ENCODE peak calls at places on chromosomes 4 and X, in four cellular contexts. H is body of pancreas; T is right atrium auricular region; Z is naive thymus-derived CD4-positive, alpha-beta T cell. G is an unnamed sample.

GRCh38 chr4:1992468-1993168 is 16.2 kb downstream of the NELFA start:
- DNase-seq in H (no peak), T (no peak), Z (no peak), G (no peak)

GRCh38 chr4:40910706-40911105 is 161.0 kb downstream of the NSUN7 start:
- DNase-seq in H (no peak), T (no peak), Z (no peak), G (no peak)

GRCh38 chrX:24662344-24662743 is 15.2 kb upstream of the PCYT1B start:
- DNase-seq in H (no peak), T (no peak), Z (no peak), G (no peak)

GRCh38 chr4:150219841-150220240 is 141.6 kb downstream of the DCLK2 start:
- DNase-seq in H (no peak), T (no peak), Z (no peak), G (no peak)

GRCh38 chr4:184400375-184400870 is 73.9 kb downstream of the IRF2 start:
- DNase-seq in H (no peak), T (peak; percentile 83), Z (no peak), G (no peak)

GRCh38 chr4:55670695-55671094 is 34.6 kb upstream of the NMU start:
- DNase-seq in H (no peak), T (no peak), Z (no peak), G (no peak)

GRCh38 chr4:109708435-109708834 is 5.2 kb upstream of the CASP6 start:
- DNase-seq in H (no peak), T (no peak), Z (no peak), G (no peak)

GRCh38 chrX:23797371-23798128 is 14.6 kb downstream of the SAT1 start:
- DNase-seq in H (peak; percentile 18), T (no peak), Z (no peak), G (no peak)

GRCh38 chr4:112282860-112283667 is 2.6 kb downstream of the TIFA start:
- DNase-seq in H (no peak), T (no peak), Z (no peak), G (no peak)

GRCh38 chrX:146907391-146908240 is 93.1 kb upstream of the CXorf51A start:
- DNase-seq in H (no peak), T (no peak), Z (no peak), G (no peak)

GRCh38 chr4:140711910-140712309 is 44.3 kb downstream of the TBC1D9 start:
- DNase-seq in H (no peak), T (no peak), Z (no peak), G (no peak)

GRCh38 chrX:39852496-39852895 is 245.3 kb downstream of the BCOR start:
- DNase-seq in H (no peak), T (no peak), Z (no peak), G (peak; percentile 19)

GRCh38 chr4:140152760-140153418 is 1.1 kb downstream of the MAML3 start:
- DNase-seq in H (peak; percentile 75), T (peak; percentile 79), Z (peak; percentile 51), G (no peak)

GRCh38 chr4:476501-476900 is 22.5 kb downstream of the ZNF721 start:
- DNase-seq in H (no peak), T (no peak), Z (no peak), G (no peak)

GRCh38 chr4:159129822-159130550 is 27.1 kb downstream of the RAPGEF2 start:
- DNase-seq in H (no peak), T (no peak), Z (no peak), G (no peak)

GRCh38 chr4:146439999-146440398 is 81.7 kb downstream of the SLC10A7 start:
- DNase-seq in H (no peak), T (no peak), Z (no peak), G (no peak)

GRCh38 chrX:153935326-153935851 is 552 bp upstream of the NAA10 start:
- DNase-seq in H (no peak), T (no peak), Z (no peak), G (no peak)

GRCh38 chr4:176988226-176988625 is 195.5 kb upstream of the VEGFC start:
- DNase-seq in H (no peak), T (no peak), Z (no peak), G (peak; percentile 77)

GRCh38 chr4:39928538-39928937 is 49.2 kb downstream of the PDS5A start:
- DNase-seq in H (no peak), T (no peak), Z (no peak), G (no peak)

GRCh38 chr4:5955201-5955821 is 62.4 kb upstream of the CRMP1 start:
- DNase-seq in H (peak; percentile 47), T (no peak), Z (no peak), G (no peak)

GRCh38 chrX:19593684-19594083 is 78.4 kb upstream of the MAP3K15 start:
- DNase-seq in H (no peak), T (no peak), Z (peak; percentile 19), G (peak; percentile 9)

GRCh38 chrX:49155243-49155899 is 7.2 kb upstream of the MAGIX start:
- DNase-seq in H (peak; percentile 57), T (no peak), Z (peak; percentile 24), G (no peak)

GRCh38 chrX:45515262-45516215 is 314.9 kb upstream of the DIPK2B start:
- DNase-seq in H (peak; percentile 64), T (peak; percentile 82), Z (peak; percentile 23), G (peak; percentile 55)

GRCh38 chr4:175470141-175470540 is 341.9 kb downstream of the GPM6A start:
- DNase-seq in H (no peak), T (no peak), Z (no peak), G (no peak)

GRCh38 chr4:16140520-16141249 is 56.9 kb upstream of the PROM1 start:
- DNase-seq in H (peak; percentile 54), T (no peak), Z (no peak), G (peak; percentile 99)

GRCh38 chr4:1792832-1793495 is at the start of gene FGFR3:
- DNase-seq in H (peak; percentile 63), T (no peak), Z (no peak), G (no peak)

GRCh38 chr4:168877779-168878491 is 132.1 kb downstream of the CBR4 start:
- DNase-seq in H (peak; percentile 57), T (no peak), Z (peak; percentile 27), G (no peak)

GRCh38 chr4:86156526-86156925 is 203.3 kb downstream of the MAPK10 start:
- DNase-seq in H (no peak), T (no peak), Z (no peak), G (no peak)

GRCh38 chrX:24100713-24101112 is 46.0 kb downstream of the EIF2S3 start:
- DNase-seq in H (no peak), T (no peak), Z (no peak), G (no peak)

GRCh38 chr4:188578657-188579056 is 439.4 kb downstream of the TRIML1 start:
- DNase-seq in H (no peak), T (no peak), Z (no peak), G (no peak)

GRCh38 chrX:118066867-118067515 is 49.6 kb downstream of the KLHL13 start:
- DNase-seq in H (no peak), T (no peak), Z (no peak), G (no peak)

GRCh38 chrX:2638279-2638678 is 52.8 kb upstream of the CD99 start:
- DNase-seq in H (no peak), T (no peak), Z (no peak), G (no peak)

GRCh38 chr4:14871676-14872430 is 130.4 kb upstream of the CPEB2 start:
- DNase-seq in H (peak; percentile 47), T (no peak), Z (no peak), G (no peak)

DNA sequence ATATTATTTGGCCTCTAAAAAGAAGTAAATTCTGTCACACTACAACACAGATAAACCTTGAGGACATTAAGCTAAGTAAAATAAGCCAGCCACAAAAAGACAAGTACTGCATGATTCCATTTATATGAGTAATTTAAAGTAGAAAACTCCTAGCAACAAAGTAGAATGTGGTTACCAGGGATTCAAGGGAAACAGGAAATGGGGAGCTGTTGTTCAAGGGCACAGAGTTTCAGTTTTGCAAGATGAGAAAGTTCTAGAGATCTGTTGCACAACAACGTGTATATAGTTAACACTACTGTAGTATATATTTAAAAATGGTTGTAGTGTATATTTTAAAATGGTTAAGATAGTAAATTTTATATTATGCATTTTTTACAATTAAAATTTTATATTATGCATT is 25.4 kb downstream of the SEC31A start:
- DNase-seq in H (no peak), T (no peak), Z (peak; percentile 30), G (peak; percentile 58)
- H3K36me3 ChIP-seq in H (peaks cover 21% of the 10 kb centered on the region), T (peaks cover 93% of the 10 kb centered on the region), Z (peaks cover 47% of the 10 kb centered on the region), G (no peaks in the 10 kb centered on the region)

GRCh38 chr4:10031663-10032590 is 10.6 kb upstream of the SLC2A9 start:
- DNase-seq in H (no peak), T (no peak), Z (no peak), G (no peak)
- H3K4me3 ChIP-seq in H (no peak overlapping the region), T (no peak overlapping the region), Z (no peak overlapping the region), G (no peak overlapping the region)

GRCh38 chr4:38095691-38096090 is 135.5 kb downstream of the PTTG2 start:
- DNase-seq in H (no peak), T (no peak), Z (no peak), G (no peak)
- H3K36me3 ChIP-seq in H (no peaks in the 10 kb centered on the region), T (peaks cover 36% of the 10 kb centered on the region), Z (peaks cover 31% of the 10 kb centered on the region), G (no peaks in the 10 kb centered on the region)

DNA sequence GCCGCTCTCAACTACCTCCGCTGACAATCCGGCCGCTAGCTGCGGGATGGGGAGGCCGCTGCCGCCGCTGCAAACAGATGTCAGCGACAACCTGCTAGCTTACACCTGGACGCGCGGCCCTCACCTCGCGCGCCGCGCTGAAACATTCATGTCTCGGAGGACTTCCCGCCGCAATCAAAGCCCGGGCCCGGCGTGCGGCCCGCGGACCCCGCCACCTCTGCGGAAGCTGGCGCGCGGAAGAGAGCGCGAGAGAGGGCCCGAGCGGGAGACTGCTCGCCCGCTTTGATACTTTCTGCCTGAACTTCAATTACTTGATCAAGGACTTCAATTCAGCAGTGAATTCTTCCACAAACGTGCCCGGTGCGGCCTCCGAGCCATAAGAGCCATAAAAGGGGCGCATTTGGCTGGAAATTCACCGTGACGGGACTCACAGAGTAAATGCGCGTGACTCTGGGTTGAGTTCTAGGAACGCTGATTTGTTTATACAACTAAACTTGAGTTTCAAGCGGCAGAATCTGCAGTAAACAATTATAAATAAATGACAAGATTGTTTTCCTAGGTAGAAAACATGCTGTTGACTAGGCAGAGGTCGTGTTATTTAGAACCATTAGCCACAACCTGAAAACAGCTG is 108.2 kb downstream of the ANTXR2 start:
- DNase-seq in H (no peak), T (no peak), Z (no peak), G (no peak)
- H3K4me3 ChIP-seq in H (no peak overlapping the region), T (no peak overlapping the region), Z (no peak overlapping the region), G (peak overlapping the region; percentile 42)

GRCh38 chr4:7769936-7770674 is 169.6 kb downstream of the AFAP1 start:
- DNase-seq in H (no peak), T (no peak), Z (no peak), G (no peak)
- H3K36me3 ChIP-seq in H (no peaks in the 10 kb centered on the region), T (peaks cover 78% of the 10 kb centered on the region), Z (peaks cover 55% of the 10 kb centered on the region), G (no peaks in the 10 kb centered on the region)

GRCh38 chrX:131828482-131828881 is 194.6 kb upstream of the STK26 start:
- DNase-seq in H (peak; percentile 20), T (no peak), Z (no peak), G (no peak)

GRCh38 chrX:131826572-131826971 is 196.5 kb upstream of the STK26 start:
- DNase-seq in H (no peak), T (no peak), Z (no peak), G (no peak)

GRCh38 chrX:131830400-131831184 is 192.5 kb upstream of the STK26 start:
- DNase-seq in H (peak; percentile 86), T (peak; percentile 79), Z (peak; percentile 77), G (peak; percentile 18)

GRCh38 chrX:131831185-131831520 is 191.9 kb upstream of the STK26 start:
- DNase-seq in H (no peak), T (no peak), Z (no peak), G (no peak)

DNA sequence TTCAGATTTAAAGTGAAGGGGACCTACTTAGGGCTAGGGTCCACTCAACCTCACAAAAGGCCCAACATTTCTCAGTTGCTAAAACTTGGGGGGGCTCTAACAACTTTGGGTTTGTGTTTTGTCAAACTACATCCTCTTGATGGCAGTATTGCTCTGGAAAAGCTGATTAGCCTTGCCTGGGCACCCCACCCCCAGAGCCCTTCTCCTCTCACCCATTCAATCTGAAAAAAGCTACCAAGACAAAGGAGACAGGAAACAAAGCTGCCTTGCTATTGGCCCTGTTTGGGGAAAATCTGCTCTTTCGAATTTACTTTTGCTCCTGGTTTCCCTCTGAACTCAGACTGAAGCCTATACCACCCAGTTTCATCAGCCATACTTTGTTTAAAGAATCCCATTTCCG is 195.2 kb upstream of the STK26 start:
- DNase-seq in H (no peak), T (no peak), Z (peak; percentile 53), G (no peak)
- H3K4me3 ChIP-seq in H (no peak overlapping the region), T (no peak overlapping the region), Z (no peak overlapping the region), G (no peak overlapping the region)